ENCODE peak calls at places on chromosomes 11 and 22, in nine cellular contexts. G is adrenal gland, C is OCI-LY7, S is bronchial epithelial cell, M is fibroblast of lung, X is left ventricle myocardium inferior, B is A673, O is body of pancreas, F is A549. A is an unnamed sample.

GRCh38 chr11:111387318-111387863 is 8.3 kb upstream of the POU2AF1 start:
- DNase-seq in C (no peak), O (peak; percentile 98), S (no peak), B (peak; percentile 94), M (no peak), F (no peak), X (no peak), G (peak; percentile 88), A (peak; percentile 91)

GRCh38 chr11:58513747-58514367 is 6.0 kb upstream of the OR5B21 start:
- DNase-seq in M (peak; percentile 50), S (peak; percentile 68), O (peak; percentile 43), C (peak; percentile 41), G (peak; percentile 56), F (peak; percentile 75), X (no peak), B (peak; percentile 78), A (peak; percentile 46)

GRCh38 chr11:61160487-61161189 is 588 bp downstream of the VPS37C start:
- DNase-seq in G (no peak), M (peak; percentile 21), C (no peak), F (no peak), B (peak; percentile 30), X (no peak), O (no peak), S (peak; percentile 13), A (no peak)

GRCh38 chr11:78038697-78039313 is 15.7 kb upstream of the KCTD14 start:
- DNase-seq in B (no peak), M (peak; percentile 47), S (no peak), F (no peak), G (no peak), C (no peak), O (peak; percentile 92), X (no peak), A (no peak)

GRCh38 chr11:45320366-45320765 is 34.2 kb upstream of the SYT13 start:
- DNase-seq in M (no peak), G (no peak), X (no peak), S (no peak), B (no peak), O (no peak), F (no peak), C (no peak), A (no peak)

GRCh38 chr11:43505171-43505570 is 146.5 kb downstream of the TTC17 start:
- DNase-seq in S (no peak), C (no peak), B (no peak), F (no peak), G (no peak), X (no peak), M (no peak), O (no peak), A (no peak)

GRCh38 chr11:118615282-118615979 is 8.0 kb downstream of the PHLDB1 start:
- DNase-seq in B (peak; percentile 69), M (peak; percentile 58), O (peak; percentile 63), S (no peak), G (no peak), X (no peak), C (no peak), F (no peak), A (no peak)

GRCh38 chr22:37607912-37608476 is 640 bp upstream of the GGA1 start:
- DNase-seq in M (no peak), B (no peak), C (peak; percentile 27), X (no peak), F (no peak), S (no peak), G (no peak), O (no peak), A (no peak)

GRCh38 chr11:91664521-91664920 is 560.1 kb upstream of the FAT3 start:
- DNase-seq in F (peak; percentile 43), X (no peak), G (no peak), O (no peak), M (no peak), B (peak; percentile 10), C (no peak), S (no peak), A (no peak)

GRCh38 chr11:59283825-59284772 is 71.4 kb upstream of the MPEG1 start:
- DNase-seq in S (peak; percentile 54), M (peak; percentile 23), G (peak; percentile 77), O (peak; percentile 49), F (peak; percentile 62), X (no peak), C (peak; percentile 87), B (peak; percentile 56), A (peak; percentile 14)

GRCh38 chr22:17734197-17734596 is 40.1 kb downstream of the BID start:
- DNase-seq in G (no peak), F (no peak), C (no peak), S (no peak), B (no peak), X (no peak), M (peak; percentile 64), O (no peak), A (no peak)

GRCh38 chr11:79049627-79050238 is 391.1 kb downstream of the TENM4 start:
- DNase-seq in S (no peak), F (no peak), X (no peak), G (no peak), B (no peak), O (no peak), M (no peak), C (no peak), A (no peak)

GRCh38 chr22:25402160-25402500 is 162.3 kb upstream of the GRK3 start:
- DNase-seq in B (no peak), G (no peak), F (no peak), O (no peak), X (no peak), C (peak; percentile 66), M (no peak), S (no peak), A (no peak)

DNA sequence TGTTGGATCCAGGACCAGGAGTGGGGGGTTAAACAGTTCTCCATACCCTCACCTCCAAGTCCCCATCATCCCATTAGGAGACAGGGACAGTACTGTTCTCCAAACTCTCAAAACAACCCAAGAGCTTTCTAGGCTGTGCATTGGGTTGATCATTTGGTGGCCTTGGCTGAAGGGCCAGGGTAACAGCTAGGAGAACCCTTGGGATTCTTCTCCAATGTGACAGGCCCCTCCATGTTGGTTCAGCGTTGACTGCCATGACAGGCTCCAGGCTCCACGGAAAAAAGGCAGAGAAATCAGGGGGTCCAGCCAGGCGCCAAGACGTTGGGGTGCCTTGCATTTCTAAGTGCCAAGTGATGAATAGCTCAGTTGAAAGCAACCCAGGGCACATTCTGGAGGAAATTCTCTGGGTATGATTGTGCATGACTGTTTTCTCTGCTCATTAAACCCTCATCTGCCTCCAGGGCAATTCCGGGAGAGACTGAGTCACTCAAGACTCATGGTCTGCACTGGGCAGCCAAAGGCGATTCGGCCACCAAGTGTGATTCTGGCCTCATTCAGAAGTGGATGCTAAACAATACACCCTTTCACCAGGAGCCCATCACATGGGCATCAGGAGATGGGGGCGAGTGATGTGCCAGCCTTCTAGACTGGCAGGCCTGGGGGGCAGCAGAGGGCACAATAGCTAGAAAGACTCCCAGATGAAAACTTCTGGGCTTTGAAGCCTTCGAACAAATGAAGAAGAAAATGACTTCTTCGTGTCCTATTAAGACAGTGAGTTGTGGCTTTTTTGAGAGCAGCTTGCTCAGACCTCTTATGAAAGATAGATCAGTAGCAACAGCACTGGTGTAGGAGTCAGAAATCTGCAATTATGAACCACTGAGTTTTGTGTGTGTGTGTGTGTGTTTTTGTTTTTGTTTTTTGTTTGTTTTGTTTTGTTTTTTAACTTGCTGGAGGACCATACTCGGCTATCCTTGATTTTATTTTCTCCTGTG is 27.7 kb downstream of the CD44 start:
- DNase-seq in M (peak; percentile 97), F (peak; percentile 73), X (no peak), B (no peak), G (peak; percentile 62), O (no peak), S (peak; percentile 97), C (no peak), A (no peak)
- TF ChIP-seq CTCF in M (no peak), F (no peak), X (no peak), B (no peak), G (no peak), O (no peak), S (no peak), C (no peak), A (no peak)

GRCh38 chr22:19890502-19891349 is 36.1 kb upstream of the GNB1L start:
- DNase-seq in B (peak; percentile 48), F (no peak), C (peak; percentile 46), G (no peak), M (no peak), S (no peak), X (no peak), O (no peak), A (no peak)

GRCh38 chr22:19892249-19892879 is 37.7 kb upstream of the GNB1L start:
- DNase-seq in S (peak; percentile 51), B (no peak), G (no peak), C (peak; percentile 66), X (no peak), F (no peak), M (peak; percentile 50), O (no peak), A (no peak)

GRCh38 chr22:19891350-19892248 is 36.9 kb upstream of the GNB1L start:
- DNase-seq in X (no peak), C (peak; percentile 98), S (peak; percentile 85), M (peak; percentile 92), O (no peak), G (peak; percentile 63), F (no peak), B (peak; percentile 98), A (no peak)

GRCh38 chr22:19893363-19893762 is 38.7 kb upstream of the GNB1L start:
- DNase-seq in S (no peak), M (no peak), F (no peak), C (no peak), G (no peak), O (no peak), X (no peak), B (no peak), A (no peak)

GRCh38 chr22:19892925-19893324 is 38.3 kb upstream of the GNB1L start:
- DNase-seq in G (no peak), O (no peak), X (no peak), M (peak; percentile 23), S (no peak), F (no peak), C (no peak), B (no peak), A (no peak)
- H3K4me3 ChIP-seq in G (no peak overlapping the region), O (no peak overlapping the region), X (no peak overlapping the region), M (no peak overlapping the region), S (no peak overlapping the region), F (no peak overlapping the region), C (peak overlapping the region; percentile 33), B (no peak overlapping the region), A (no peak overlapping the region)

GRCh38 chr22:45084400-45084920 is 74.7 kb upstream of the PHF21B start:
- DNase-seq in C (no peak), M (no peak), S (no peak), X (no peak), F (no peak), B (no peak), G (no peak), O (no peak), A (no peak)
- TF ChIP-seq CTCF in C (no peak), M (no peak), S (no peak), X (no peak), F (no peak), B (no peak), G (no peak), O (no peak), A (no peak)

DNA sequence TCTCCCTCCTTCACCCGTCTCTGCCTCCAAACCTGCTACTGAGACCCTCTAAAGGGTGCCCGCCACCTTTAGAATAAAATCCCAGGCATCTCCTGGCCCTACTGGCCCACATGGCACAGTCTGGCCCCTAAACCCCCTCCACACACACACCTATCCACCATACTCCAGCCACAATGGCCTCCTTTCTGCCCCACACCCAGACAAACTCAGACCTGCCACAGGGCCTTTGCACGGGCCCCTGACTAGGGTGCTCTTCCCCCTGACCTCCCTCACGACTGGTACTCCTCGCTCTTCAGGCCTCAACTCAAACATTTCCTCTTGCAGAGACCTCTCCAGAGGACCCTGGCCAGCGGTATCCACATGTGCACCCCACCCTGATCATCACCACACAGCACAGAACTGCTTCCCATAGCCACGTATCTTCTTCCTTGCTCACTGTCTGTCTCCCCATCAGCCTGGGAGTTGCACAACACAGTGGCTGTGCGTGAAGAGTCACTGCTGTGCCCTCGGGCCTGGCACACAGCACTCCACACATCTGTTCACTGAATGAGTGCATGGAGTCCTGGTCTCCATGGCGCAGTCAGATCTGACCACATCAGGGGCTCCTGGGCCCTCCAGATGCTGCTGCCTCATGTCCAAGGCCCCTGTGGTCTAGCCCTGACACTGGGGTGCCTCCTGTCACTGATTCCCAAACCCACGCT is 66.2 kb upstream of the TCF20 start:
- DNase-seq in B (no peak), F (no peak), X (no peak), C (no peak), S (no peak), M (no peak), O (no peak), G (peak; percentile 72), A (no peak)
- H3K4me3 ChIP-seq in B (no peak overlapping the region), F (no peak overlapping the region), X (no peak overlapping the region), C (no peak overlapping the region), S (no peak overlapping the region), M (no peak overlapping the region), O (no peak overlapping the region), G (no peak overlapping the region), A (no peak overlapping the region)